ENCODE peak calls at places on chromosome 9, in eight cellular contexts. K, O, V, J, Q, W, Z and C are unnamed samples. For H3K4me1, the result is how much of the 10 kb centered on the place peaks cover.

GRCh38 chr9:3441197-3441816 is 84.5 kb downstream of the RFX3 start:
- DNase-seq in K (peak), O (peak), V (peak), J (peak), Q (no peak), W (no peak), Z (peak), C (no peak)

GRCh38 chr9:133238272-133238850 is 29.3 kb upstream of the OBP2B start:
- DNase-seq in K (peak), O (peak), V (peak), J (no peak), Q (no peak), W (peak), Z (no peak), C (peak)

GRCh38 chr9:110143969-110144545 is 63.9 kb downstream of the C9orf152 start:
- DNase-seq in K (peak), O (no peak), V (no peak), J (no peak), Q (no peak), W (no peak), Z (no peak), C (no peak)

GRCh38 chr9:136054798-136055714 is 40.0 kb downstream of the NACC2 start:
- DNase-seq in K (no peak), O (no peak), V (no peak), J (no peak), Q (peak), W (no peak), Z (no peak), C (no peak)

GRCh38 chr9:114643001-114643400 is 14.6 kb downstream of the TEX53 start:
- DNase-seq in K (no peak), O (no peak), V (no peak), J (no peak), Q (no peak), W (no peak), Z (no peak), C (no peak)

GRCh38 chr9:69121155-69122085 is 52.7 kb upstream of the TJP2 start:
- DNase-seq in K (peak), O (peak), V (peak), J (peak), Q (no peak), W (no peak), Z (no peak), C (peak)

GRCh38 chr9:83701769-83702168 is 6.0 kb downstream of the UBQLN1 start:
- DNase-seq in K (no peak), O (no peak), V (no peak), J (peak), Q (no peak), W (no peak), Z (no peak), C (no peak)

GRCh38 chr9:29212590-29213373 is 1639.5 kb upstream of the C9orf72 start:
- DNase-seq in K (peak), O (no peak), V (peak), J (peak), Q (no peak), W (no peak), Z (no peak), C (no peak)

GRCh38 chr9:92716557-92716956 is 46.6 kb upstream of the IPPK start:
- DNase-seq in K (peak), O (peak), V (peak), J (peak), Q (peak), W (peak), Z (no peak), C (peak)

GRCh38 chr9:109010676-109011655 is 2.3 kb downstream of the CTNNAL1 start:
- DNase-seq in K (no peak), O (no peak), V (no peak), J (peak), Q (no peak), W (no peak), Z (no peak), C (no peak)

GRCh38 chr9:19372576-19372975 is 7.5 kb downstream of the RPS6 start:
- DNase-seq in K (no peak), O (no peak), V (no peak), J (no peak), Q (no peak), W (no peak), Z (no peak), C (no peak)

GRCh38 chr9:135792268-135793128 is 90.5 kb downstream of the KCNT1 start:
- DNase-seq in K (no peak), O (no peak), V (no peak), J (no peak), Q (no peak), W (no peak), Z (no peak), C (peak)

GRCh38 chr9:71355884-71356283 is 234.5 kb upstream of the TRPM3 start:
- DNase-seq in K (no peak), O (no peak), V (no peak), J (no peak), Q (no peak), W (no peak), Z (no peak), C (no peak)

GRCh38 chr9:100856238-100856637 is 172.3 kb upstream of the PLPPR1 start:
- DNase-seq in K (no peak), O (no peak), V (no peak), J (no peak), Q (no peak), W (no peak), Z (no peak), C (no peak)

GRCh38 chr9:112866662-112867274 is 23.9 kb downstream of the SLC46A2 start:
- DNase-seq in K (no peak), O (no peak), V (no peak), J (peak), Q (no peak), W (no peak), Z (no peak), C (no peak)

GRCh38 chr9:108021311-108021710 is 531.7 kb upstream of the KLF4 start:
- DNase-seq in K (no peak), O (no peak), V (no peak), J (no peak), Q (no peak), W (no peak), Z (no peak), C (no peak)

DNA sequence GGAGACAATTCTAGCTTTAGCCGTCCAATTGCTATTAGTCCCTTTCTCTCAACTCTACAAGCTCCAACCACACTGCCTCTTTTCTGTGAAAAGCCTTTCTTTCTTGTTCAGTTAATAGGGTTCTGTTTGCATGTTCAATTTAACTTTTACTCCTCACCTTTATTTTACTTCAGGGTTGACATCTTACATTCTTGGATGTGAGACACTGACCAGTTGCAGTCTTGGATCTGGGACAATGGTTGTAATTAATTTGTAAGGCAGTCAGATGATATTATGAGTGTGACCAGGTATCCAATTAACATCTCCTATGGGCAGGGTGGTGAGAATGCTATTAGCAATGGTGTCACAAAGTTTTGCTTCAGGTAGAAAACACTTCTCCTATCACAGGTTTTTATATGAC is 774.5 kb downstream of the TLR4 start:
- DNase-seq in K (no peak), O (no peak), V (no peak), J (no peak), Q (no peak), W (no peak), Z (no peak), C (no peak)
- H3K4me1 ChIP-seq in K (under half), O (under half), V (under half), J (under half), Q (under half), W (under half), Z (under half), C (under half)

DNA sequence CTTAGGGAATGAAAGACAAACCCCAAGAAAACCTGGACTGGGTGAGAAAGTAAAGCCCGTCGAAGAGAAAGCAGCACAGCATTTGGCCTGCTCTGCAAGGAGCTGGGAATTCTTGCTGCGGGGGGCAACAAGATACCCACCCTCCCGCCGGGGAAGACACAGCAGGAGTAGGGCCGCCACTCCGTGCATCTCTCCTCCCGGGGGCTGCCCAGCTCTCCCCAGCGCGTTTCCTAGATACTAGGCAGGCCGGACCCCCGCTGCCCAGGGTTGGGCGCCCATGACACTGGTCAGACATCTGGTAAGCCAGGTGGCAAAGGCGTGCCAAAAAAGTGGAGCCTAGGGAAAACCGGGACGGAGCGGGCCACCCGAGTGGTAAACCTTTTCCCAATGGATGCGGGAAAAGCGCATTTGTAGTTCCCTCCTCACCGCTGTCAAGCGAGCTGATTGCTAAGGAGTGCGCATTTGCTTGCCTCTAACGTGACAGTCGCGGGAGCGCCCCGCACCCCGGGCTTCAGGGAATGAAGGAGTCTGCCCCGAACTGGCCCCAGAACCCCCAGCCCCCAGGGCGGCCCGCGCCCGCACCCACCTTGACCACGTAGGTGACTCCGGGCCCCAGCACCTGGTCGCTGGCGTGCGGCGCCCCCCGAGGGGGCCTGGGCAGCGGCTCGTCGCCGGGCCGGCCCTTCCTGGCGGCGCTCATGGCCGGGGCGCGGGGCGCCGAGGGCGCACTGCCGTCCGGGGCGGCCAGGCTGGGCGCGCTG is 1.0 kb downstream of the SHC3 start:
- DNase-seq in K (peak), O (no peak), V (peak), J (no peak), Q (peak), W (no peak), Z (no peak), C (peak)
- H3K4me3 ChIP-seq in K (peak), O (peak), V (peak), J (peak), Q (peak), W (peak), Z (no peak), C (peak)

GRCh38 chr9:91166796-91167366 is 194.8 kb downstream of the AUH start:
- DNase-seq in K (no peak), O (no peak), V (no peak), J (no peak), Q (no peak), W (peak), Z (no peak), C (no peak)
- H3K27ac ChIP-seq in K (no peak), O (no peak), V (no peak), J (no peak), Q (no peak), W (no peak), Z (no peak), C (no peak)

DNA sequence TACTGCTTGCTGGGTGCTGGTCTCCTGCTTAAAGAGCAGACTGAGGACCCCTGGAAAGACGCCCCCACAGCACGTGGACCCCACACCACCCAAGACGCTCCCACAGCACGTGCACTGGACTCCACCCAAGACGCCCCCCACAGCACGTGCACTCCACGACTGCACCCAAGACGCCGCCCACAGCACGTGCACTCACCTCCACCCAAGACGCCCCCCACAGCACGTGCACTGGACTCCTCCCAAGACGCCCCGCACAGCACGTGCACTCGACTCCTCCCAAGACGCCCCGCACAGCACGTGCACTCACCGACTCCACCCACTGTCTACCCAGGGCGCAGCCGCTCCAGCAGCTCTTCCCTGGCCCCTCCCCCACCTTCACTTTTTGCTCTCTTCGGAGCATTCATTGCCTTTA is 50.5 kb downstream of the EHMT1 start:
- DNase-seq in K (no peak), O (no peak), V (no peak), J (no peak), Q (peak), W (no peak), Z (no peak), C (no peak)
- H3K4me1 ChIP-seq in K (under half), O (under half), V (under half), J (under half), Q (half or more), W (under half), Z (under half), C (under half)

GRCh38 chr9:91158946-91159345 is 202.8 kb downstream of the AUH start:
- DNase-seq in K (no peak), O (no peak), V (no peak), J (no peak), Q (no peak), W (no peak), Z (no peak), C (no peak)

GRCh38 chr9:91160181-91160580 is 201.5 kb downstream of the AUH start:
- DNase-seq in K (no peak), O (no peak), V (no peak), J (no peak), Q (no peak), W (peak), Z (no peak), C (no peak)

GRCh38 chr9:91157891-91158660 is 203.6 kb downstream of the AUH start:
- DNase-seq in K (no peak), O (no peak), V (no peak), J (no peak), Q (no peak), W (no peak), Z (no peak), C (no peak)

GRCh38 chr9:91160599-91161464 is 200.9 kb downstream of the AUH start:
- DNase-seq in K (no peak), O (no peak), V (no peak), J (no peak), Q (no peak), W (peak), Z (no peak), C (no peak)

GRCh38 chr9:91159664-91160121 is 202.0 kb downstream of the AUH start:
- DNase-seq in K (no peak), O (no peak), V (peak), J (no peak), Q (no peak), W (peak), Z (no peak), C (peak)
- H3K4me3 ChIP-seq in K (no peak), O (no peak), V (no peak), J (no peak), Q (peak), W (peak), Z (no peak), C (no peak)

GRCh38 chr9:98521141-98521540 is 187.6 kb downstream of the GABBR2 start:
- DNase-seq in K (no peak), O (no peak), V (peak), J (peak), Q (peak), W (no peak), Z (no peak), C (no peak)

GRCh38 chr9:98518556-98518955 is 190.2 kb downstream of the GABBR2 start:
- DNase-seq in K (no peak), O (no peak), V (no peak), J (no peak), Q (peak), W (no peak), Z (no peak), C (peak)

GRCh38 chr9:98522487-98522886 is 186.2 kb downstream of the GABBR2 start:
- DNase-seq in K (no peak), O (no peak), V (no peak), J (peak), Q (no peak), W (no peak), Z (no peak), C (no peak)

GRCh38 chr9:98519641-98520040 is 189.1 kb downstream of the GABBR2 start:
- DNase-seq in K (no peak), O (no peak), V (no peak), J (no peak), Q (no peak), W (no peak), Z (no peak), C (no peak)

GRCh38 chr9:98520221-98520920 is 188.4 kb downstream of the GABBR2 start:
- DNase-seq in K (no peak), O (no peak), V (no peak), J (no peak), Q (peak), W (no peak), Z (no peak), C (no peak)
- H3K27ac ChIP-seq in K (no peak), O (no peak), V (no peak), J (peak), Q (no peak), W (no peak), Z (no peak), C (no peak)